ENCODE peak calls at places on chromosomes 3 and 15, in four cellular contexts. A is Calu3, J is tibial artery, V is renal cortical epithelial cell. B is an unnamed sample.

GRCh38 chr15:34065261-34065660 is 26.3 kb upstream of the AVEN start:
- DNase-seq in A (no peak), J (no peak), V (no peak), B (no peak)

GRCh38 chr3:110799236-110799635 is 272.4 kb upstream of the NECTIN3 start:
- DNase-seq in A (no peak), J (no peak), V (peak; percentile 39), B (no peak)

GRCh38 chr3:11956781-11957180 is 47.4 kb upstream of the SYN2 start:
- DNase-seq in A (no peak), J (no peak), V (no peak), B (no peak)

GRCh38 chr3:101926594-101927105 is 77.3 kb downstream of the NFKBIZ start:
- DNase-seq in A (no peak), J (no peak), V (peak; percentile 56), B (no peak)

GRCh38 chr3:159764211-159765024 is 224.2 kb upstream of the IL12A start:
- DNase-seq in A (no peak), J (peak; percentile 87), V (peak; percentile 72), B (peak; percentile 80)

GRCh38 chr15:60346653-60347052 is 51.1 kb downstream of the ANXA2 start:
- DNase-seq in A (no peak), J (no peak), V (no peak), B (no peak)

GRCh38 chr15:66067687-66068086 is 185.9 kb downstream of the MEGF11 start:
- DNase-seq in A (no peak), J (no peak), V (no peak), B (no peak)

GRCh38 chr3:115792206-115792955 is 169.1 kb downstream of the GAP43 start:
- DNase-seq in A (peak; percentile 40), J (no peak), V (peak; percentile 67), B (no peak)

GRCh38 chr3:50122071-50122470 is 33.1 kb upstream of the SEMA3F start:
- DNase-seq in A (no peak), J (no peak), V (no peak), B (no peak)

GRCh38 chr15:65266469-65266868 is 20.2 kb downstream of the PARP16 start:
- DNase-seq in A (no peak), J (no peak), V (no peak), B (no peak)